ENCODE peak calls at places on chromosome 10, in six cellular contexts. E, R, J, P, Z and X are unnamed samples.
A peak's percentile ranks its signal among the peaks of the same experiment; 100 is the strongest.

GRCh38 chr10:108566216-108567107 is 1356.8 kb downstream of the XPNPEP1 start:
- DNase-seq in R (no peak), P (no peak), J (peak; percentile 46), E (peak; percentile 44), Z (no peak), X (no peak)

GRCh38 chr10:43299579-43299978 is 32.7 kb upstream of the RASGEF1A start:
- DNase-seq in P (no peak), R (no peak), E (no peak), Z (no peak), J (no peak), X (no peak)

GRCh38 chr10:60096761-60097513 is 190.6 kb upstream of the CCDC6 start:
- DNase-seq in P (no peak), E (no peak), Z (no peak), J (no peak), R (no peak), X (no peak)

GRCh38 chr10:86062647-86063145 is 303.9 kb downstream of the GRID1 start:
- DNase-seq in R (no peak), P (no peak), J (no peak), Z (no peak), E (no peak), X (no peak)

GRCh38 chr10:105239311-105240215 is 598.5 kb downstream of the SORCS3 start:
- DNase-seq in Z (no peak), E (no peak), P (no peak), R (no peak), J (no peak), X (no peak)

GRCh38 chr10:12252882-12253546 is 57.0 kb downstream of the CDC123 start:
- DNase-seq in R (no peak), Z (no peak), P (no peak), E (no peak), J (peak; percentile 4), X (no peak)

GRCh38 chr10:118712930-118713634 is 41.7 kb downstream of the CACUL1 start:
- DNase-seq in R (no peak), P (no peak), J (no peak), E (no peak), Z (no peak), X (no peak)

GRCh38 chr10:95201736-95202135 is 7.7 kb downstream of the ACSM6 start:
- DNase-seq in R (no peak), J (no peak), Z (no peak), E (no peak), P (no peak), X (no peak)

GRCh38 chr10:118754132-118754555 is 626 bp downstream of the CACUL1 start:
- DNase-seq in P (peak; percentile 67), Z (peak; percentile 49), J (peak; percentile 66), R (peak; percentile 65), E (peak; percentile 81), X (peak; percentile 77)

GRCh38 chr10:14510346-14510745 is 179.6 kb upstream of the FRMD4A start:
- DNase-seq in R (no peak), E (no peak), J (no peak), P (no peak), Z (no peak), X (no peak)

GRCh38 chr10:80410578-80411145 is 2.3 kb downstream of the PRXL2A start:
- DNase-seq in R (no peak), E (no peak), J (no peak), Z (no peak), P (no peak), X (no peak)
- H3K4me1 ChIP-seq in R (peaks cover 65% of the 10 kb centered on the region), E (peaks cover 63% of the 10 kb centered on the region), J (no peaks in the 10 kb centered on the region), Z (peaks cover 78% of the 10 kb centered on the region), P (peaks cover 46% of the 10 kb centered on the region), X (peaks cover 30% of the 10 kb centered on the region)

GRCh38 chr10:73818402-73818801 is 7.0 kb upstream of the NDST2 start:
- DNase-seq in E (no peak), Z (no peak), J (no peak), R (no peak), P (no peak), X (no peak)

GRCh38 chr10:73819025-73819424 is 7.6 kb upstream of the NDST2 start:
- DNase-seq in P (no peak), Z (no peak), R (no peak), J (no peak), E (no peak), X (no peak)

GRCh38 chr10:73816917-73817729 is 5.7 kb upstream of the NDST2 start:
- DNase-seq in E (no peak), R (no peak), Z (no peak), P (no peak), J (peak; percentile 87), X (no peak)

GRCh38 chr10:73817826-73818225 is 6.4 kb upstream of the NDST2 start:
- DNase-seq in E (no peak), Z (no peak), J (no peak), P (no peak), R (no peak), X (no peak)

DNA sequence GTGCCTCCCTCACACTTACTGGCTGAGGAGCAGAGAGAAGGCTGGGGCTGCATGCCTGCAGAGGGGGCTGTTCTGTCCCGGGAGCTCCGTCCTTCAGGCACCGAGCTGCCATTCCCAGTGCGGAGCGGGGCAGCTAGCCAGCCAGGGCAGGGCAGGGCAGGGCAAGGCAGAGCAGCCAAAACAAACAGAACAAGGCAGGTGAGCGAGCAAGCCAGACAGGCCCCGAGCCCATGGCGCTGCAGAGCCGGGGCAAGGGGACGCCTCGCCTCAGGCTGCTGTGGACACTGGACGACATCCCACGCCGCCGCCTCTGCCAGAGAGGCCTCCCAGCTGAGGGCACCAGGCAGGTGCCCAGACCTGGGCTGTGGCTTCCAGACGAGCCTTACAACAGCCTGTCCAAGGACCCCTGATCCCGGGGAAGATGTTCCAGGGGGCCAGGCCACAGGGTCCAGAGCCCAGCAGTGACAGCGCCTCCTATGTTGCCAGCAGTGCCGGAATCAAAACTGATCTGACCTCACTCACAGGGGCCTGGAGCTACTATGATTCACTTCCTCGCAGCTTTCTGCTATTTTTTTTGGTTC is 8.2 kb upstream of the NDST2 start:
- DNase-seq in R (no peak), P (peak; percentile 88), E (peak; percentile 75), J (peak; percentile 97), Z (peak; percentile 55), X (peak; percentile 70)
- H3K27ac ChIP-seq in R (no peak overlapping the region), P (peak overlapping the region; percentile 64), E (peak overlapping the region; percentile 75), J (peak overlapping the region; percentile 3), Z (no peak overlapping the region), X (no peak overlapping the region)

GRCh38 chr10:72312865-72313391 is 39.2 kb downstream of the DDIT4 start:
- DNase-seq in R (no peak), J (no peak), Z (no peak), E (no peak), P (no peak), X (no peak)

GRCh38 chr10:72310636-72311035 is 36.9 kb downstream of the DDIT4 start:
- DNase-seq in R (no peak), Z (peak; percentile 52), P (no peak), E (peak; percentile 77), J (no peak), X (peak; percentile 72)

GRCh38 chr10:72309290-72310240 is 35.8 kb downstream of the DDIT4 start:
- DNase-seq in J (no peak), Z (peak; percentile 79), P (no peak), E (peak; percentile 89), R (peak; percentile 66), X (peak; percentile 68)

GRCh38 chr10:72310241-72310633 is 36.5 kb downstream of the DDIT4 start:
- DNase-seq in J (no peak), R (no peak), E (peak; percentile 50), Z (peak; percentile 22), P (no peak), X (no peak)

GRCh38 chr10:72311667-72312066 is 37.9 kb downstream of the DDIT4 start:
- DNase-seq in Z (no peak), E (peak; percentile 23), P (no peak), R (no peak), J (no peak), X (peak; percentile 40)
- H3K4me1 ChIP-seq in Z (peaks cover 58% of the 10 kb centered on the region), E (peaks cover 65% of the 10 kb centered on the region), P (peaks cover 63% of the 10 kb centered on the region), R (peaks cover 55% of the 10 kb centered on the region), J (no peaks in the 10 kb centered on the region), X (peaks cover 38% of the 10 kb centered on the region)

GRCh38 chr10:35387768-35388167 is 51.5 kb downstream of the CCNY start:
- DNase-seq in R (no peak), E (no peak), J (no peak), P (no peak), Z (no peak), X (no peak)
- H3K27ac ChIP-seq in R (no peak overlapping the region), E (peak overlapping the region; percentile 65), J (no peak overlapping the region), P (peak overlapping the region; percentile 1), Z (no peak overlapping the region), X (no peak overlapping the region)

DNA sequence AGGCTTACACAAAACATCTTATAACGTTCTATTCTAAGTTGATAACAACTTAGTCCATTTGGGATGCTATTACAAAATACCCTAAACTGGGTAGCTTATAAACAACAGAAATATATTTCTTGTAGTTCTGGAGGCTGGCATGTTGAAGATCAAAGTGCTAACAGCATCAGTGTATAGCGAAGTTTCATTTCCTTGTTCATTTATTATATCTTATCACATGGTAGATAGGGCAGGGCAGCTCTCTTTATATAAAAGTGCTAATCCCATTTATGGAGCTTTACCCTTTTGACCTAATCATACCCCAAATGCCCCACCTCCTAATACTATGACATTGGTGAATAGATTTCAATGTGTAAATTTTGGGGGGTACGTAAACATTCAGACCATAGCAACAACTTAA is 6.3 kb downstream of the CASP7 start:
- DNase-seq in J (no peak), P (no peak), R (no peak), Z (no peak), E (no peak), X (no peak)
- H3K4me1 ChIP-seq in J (no peaks in the 10 kb centered on the region), P (peaks cover 20% of the 10 kb centered on the region), R (no peaks in the 10 kb centered on the region), Z (peaks cover 7% of the 10 kb centered on the region), E (peaks cover 12% of the 10 kb centered on the region), X (no peaks in the 10 kb centered on the region)

DNA sequence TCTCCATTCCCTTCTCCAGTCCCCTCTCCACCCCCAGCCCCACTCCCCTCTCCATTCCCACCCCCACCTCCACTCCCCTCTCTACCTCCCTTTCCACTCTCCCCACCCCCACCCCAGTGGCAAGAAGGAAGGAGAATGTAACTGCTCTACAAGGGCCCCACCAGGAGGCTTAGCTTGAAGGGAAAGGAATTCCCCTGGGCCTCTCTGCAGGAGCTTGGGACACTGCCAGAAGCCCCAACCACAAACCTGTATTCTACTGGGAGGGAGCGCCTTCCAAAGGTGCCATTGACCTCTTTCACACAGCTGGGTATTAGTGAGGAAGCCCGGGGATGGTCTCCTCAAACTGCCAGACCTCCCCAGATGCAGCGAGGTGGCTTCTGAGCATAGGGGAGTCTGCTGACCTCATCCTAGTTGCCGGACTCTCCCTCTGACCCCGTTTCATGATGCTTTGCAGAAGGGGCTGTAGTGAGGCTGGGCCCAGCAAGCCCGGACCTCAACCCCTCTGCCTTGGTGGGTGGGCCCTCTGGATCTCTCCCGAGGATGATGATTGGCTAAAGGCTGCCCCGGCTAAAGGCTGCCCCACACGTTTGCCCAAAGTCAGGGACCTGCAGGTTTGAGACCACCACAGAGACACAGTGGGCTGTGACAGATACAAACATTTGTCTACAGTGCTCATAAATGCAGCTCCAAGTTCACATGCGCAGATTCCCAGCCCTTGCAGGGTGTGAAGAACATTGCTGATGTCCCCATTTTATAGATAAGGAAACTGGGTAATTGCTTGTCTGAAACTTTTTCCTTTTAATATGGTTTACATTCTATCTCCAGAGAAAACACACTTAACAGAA is 2.9 kb downstream of the DEPP1 start:
- DNase-seq in J (no peak), Z (peak; percentile 50), E (peak; percentile 66), R (peak; percentile 56), P (no peak), X (peak; percentile 76)
- H3K27ac ChIP-seq in J (peak overlapping the region; percentile 96), Z (peak overlapping the region; percentile 96), E (peak overlapping the region; percentile 96), R (peak overlapping the region; percentile 88), P (peak overlapping the region; percentile 90), X (peak overlapping the region; percentile 81)